ENCODE peak calls at places on chromosomes 3 and 15, in four cellular contexts. Y is uterus, O is K562, I is Peyer's patch. L is an unnamed sample.

GRCh38 chr15:39391230-39391629 is 189.6 kb upstream of the THBS1 start:
- DNase-seq in O (no peak), I (no peak), Y (no peak), L (no peak)

GRCh38 chr3:98901032-98901464 is 447 bp downstream of the DCBLD2 start:
- DNase-seq in I (no peak), O (peak; percentile 60), Y (peak; percentile 53), L (peak; percentile 75)

GRCh38 chr3:134453631-134454030 is 32.2 kb downstream of the ANAPC13 start:
- DNase-seq in I (no peak), O (no peak), Y (no peak), L (no peak)

GRCh38 chr3:71485903-71486302 is 97.6 kb downstream of the FOXP1 start:
- DNase-seq in I (no peak), Y (no peak), O (no peak), L (no peak)

GRCh38 chr3:129195731-129196256 is 12.1 kb upstream of the CNBP start:
- DNase-seq in O (peak; percentile 67), Y (peak; percentile 73), I (no peak), L (peak; percentile 20)

GRCh38 chr3:151067158-151067557 is 18.3 kb upstream of the MED12L start:
- DNase-seq in I (no peak), O (peak; percentile 24), Y (no peak), L (peak; percentile 60)

GRCh38 chr3:158727499-158728377 is 4.5 kb downstream of the RARRES1 start:
- DNase-seq in O (peak; percentile 81), Y (no peak), I (no peak), L (peak; percentile 90)

GRCh38 chr3:52792413-52792812 is 2.2 kb upstream of the ITIH3 start:
- DNase-seq in Y (no peak), O (peak; percentile 24), I (no peak), L (no peak)

GRCh38 chr3:126555795-126556636 is 2.7 kb downstream of the C3orf22 start:
- DNase-seq in O (no peak), Y (peak; percentile 8), I (peak; percentile 4), L (no peak)

GRCh38 chr3:112302881-112303761 is 9.1 kb upstream of the SLC9C1 start:
- DNase-seq in O (no peak), I (no peak), Y (no peak), L (peak; percentile 48)

GRCh38 chr3:156478931-156479330 is 76.0 kb downstream of the SSR3 start:
- DNase-seq in I (no peak), O (no peak), Y (no peak), L (no peak)

GRCh38 chr3:129609591-129610169 is 3.2 kb upstream of the PLXND1 start:
- DNase-seq in Y (no peak), O (no peak), I (no peak), L (no peak)

GRCh38 chr3:56869157-56869889 is 67.6 kb upstream of the ARHGEF3 start:
- DNase-seq in I (no peak), Y (no peak), O (no peak), L (no peak)

GRCh38 chr3:45017826-45018225 is 8.3 kb upstream of the CLEC3B start:
- DNase-seq in I (no peak), O (no peak), Y (no peak), L (no peak)

GRCh38 chr15:34732430-34732829 is 22.4 kb downstream of the GJD2 start:
- DNase-seq in I (no peak), O (no peak), Y (no peak), L (no peak)

GRCh38 chr15:59687831-59688230 is 1.3 kb downstream of the BNIP2 start:
- DNase-seq in O (peak; percentile 39), Y (no peak), I (no peak), L (peak; percentile 54)

GRCh38 chr3:30401971-30402370 is 204.4 kb upstream of the TGFBR2 start:
- DNase-seq in Y (no peak), O (no peak), I (no peak), L (no peak)

DNA sequence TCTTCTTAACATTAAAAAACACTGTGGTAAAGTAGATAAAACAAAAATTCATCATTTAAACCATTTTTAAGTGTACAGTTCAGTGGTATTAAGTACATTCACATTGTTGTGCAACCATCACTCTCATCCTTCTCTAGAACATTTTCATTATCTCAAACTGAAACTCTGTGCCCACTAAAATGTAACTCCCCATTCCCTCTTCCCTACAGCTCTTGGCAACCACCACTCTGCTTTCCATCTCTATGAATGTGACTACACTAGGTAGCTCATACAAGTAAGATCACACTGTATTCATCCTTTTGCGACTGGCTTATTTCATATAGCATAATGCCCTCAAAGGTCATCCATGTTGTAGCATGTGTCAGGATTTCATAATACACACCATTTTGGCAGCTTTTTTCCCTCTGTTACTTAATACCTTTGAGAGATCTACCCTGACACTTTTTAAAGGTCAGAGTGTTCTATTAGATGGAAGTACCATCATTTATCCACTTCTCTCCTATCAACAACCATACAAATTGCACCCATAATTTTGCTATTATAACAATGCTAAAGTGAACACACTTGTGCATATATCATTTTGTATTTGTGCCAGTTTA is 42.9 kb upstream of the FRMD4B start:
- DNase-seq in Y (no peak), I (no peak), O (no peak), L (no peak)
- TF ChIP-seq POLR2A in Y (no peak), I (no peak), O (no peak), L (no peak)

DNA sequence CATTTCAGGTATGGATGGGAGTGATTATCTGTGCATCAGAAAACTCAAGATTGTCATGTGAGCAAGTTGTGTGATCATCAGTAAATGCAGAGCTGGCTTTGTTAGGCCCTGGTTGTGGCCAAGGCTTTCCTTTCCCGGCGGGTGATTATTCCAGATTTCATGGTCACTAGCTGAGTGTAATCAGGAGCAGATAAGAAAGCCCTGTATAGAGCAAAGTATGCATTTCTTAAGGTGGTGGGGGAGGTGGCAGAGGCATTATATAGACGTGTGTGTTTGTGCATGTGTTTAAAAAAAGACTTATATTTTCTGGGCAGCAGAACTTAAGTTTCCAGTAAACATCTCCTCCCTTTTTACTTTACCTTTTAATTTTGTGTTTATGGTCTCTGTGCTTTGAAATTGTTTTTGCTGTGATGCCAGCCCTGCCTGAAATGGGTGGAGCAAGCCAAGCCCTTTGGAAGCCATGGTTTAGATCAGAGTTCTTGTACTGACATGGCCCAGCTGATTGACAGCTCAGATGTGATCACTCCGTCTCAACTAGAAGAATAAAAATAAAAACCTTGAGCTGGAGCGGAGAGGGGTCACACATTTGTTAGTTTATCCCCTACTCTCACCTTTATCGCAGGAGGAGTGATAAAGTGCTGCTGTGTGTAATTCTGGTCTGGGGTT is 22.2 kb downstream of the SMAD3 start:
- DNase-seq in O (peak; percentile 42), I (no peak), Y (no peak), L (no peak)
- TF ChIP-seq POLR2A in O (no peak), I (no peak), Y (no peak), L (no peak)

DNA sequence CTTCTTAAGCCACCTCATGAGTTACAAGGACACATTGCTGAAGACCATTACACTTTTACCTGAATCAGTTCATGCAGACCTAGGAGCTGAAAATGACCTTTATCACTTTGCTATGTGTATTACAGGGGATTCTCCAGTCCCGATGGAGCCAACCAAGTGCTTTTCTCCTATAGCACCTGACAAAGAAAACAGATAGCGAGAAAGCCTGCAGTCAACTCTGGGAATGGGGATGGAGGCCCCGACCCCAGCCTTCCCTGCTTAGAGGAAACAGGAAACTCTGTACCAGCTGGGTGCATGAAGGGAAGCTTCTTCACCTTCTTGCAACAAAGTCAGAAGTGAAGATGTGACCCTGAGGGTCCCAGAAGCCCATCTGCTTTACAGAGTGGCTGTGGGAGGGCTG is 168.3 kb upstream of the SEMA6D start:
- DNase-seq in Y (no peak), O (no peak), I (no peak), L (no peak)
- TF ChIP-seq POLR2A in Y (no peak), O (no peak), I (no peak), L (no peak)

DNA sequence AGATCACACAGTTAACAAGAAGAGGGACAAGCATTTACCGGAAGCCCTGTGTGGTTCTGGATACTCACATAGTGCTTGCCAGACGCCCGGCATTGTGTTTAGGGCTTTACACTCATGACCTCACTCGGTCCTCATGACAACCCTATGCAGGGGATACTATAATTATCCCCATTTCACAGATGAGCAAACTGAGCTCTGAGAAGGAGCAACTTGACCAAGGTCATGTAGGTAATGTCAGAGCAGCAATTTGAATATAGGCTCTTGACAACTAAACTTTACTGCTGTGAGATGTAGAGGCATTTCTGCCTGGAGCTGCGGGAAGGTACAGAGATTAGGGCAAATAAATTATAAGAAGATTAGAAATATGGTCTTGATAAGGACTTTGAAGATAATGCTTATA is 70.0 kb downstream of the SAMMSON start:
- DNase-seq in Y (no peak), O (no peak), I (no peak), L (no peak)
- TF ChIP-seq POLR2A in Y (no peak), O (no peak), I (no peak), L (no peak)